ENCODE peak calls at places on chromosomes 13 and 19, in five cellular contexts. K is Calu3, N is fibroblast of pulmonary artery, D is BE2C, Y is mucosa of gallbladder. S is an unnamed sample.

GRCh38 chr13:74062933-74063332 is 71.3 kb downstream of the KLF12 start:
- DNase-seq in K (no peak), Y (peak), D (no peak), N (peak), S (no peak)

GRCh38 chr13:97901716-97902115 is 51.8 kb upstream of the IPO5 start:
- DNase-seq in N (no peak), Y (no peak), K (no peak), D (no peak), S (no peak)

GRCh38 chr13:105979586-105979985 is 555.9 kb downstream of the EFNB2 start:
- DNase-seq in N (peak), Y (no peak), D (no peak), K (no peak), S (no peak)

GRCh38 chr19:8482696-8483095 is 19.7 kb downstream of the PRAM1 start:
- DNase-seq in K (no peak), Y (no peak), N (no peak), D (no peak), S (no peak)

GRCh38 chr13:96967248-96967745 is 27.0 kb downstream of the OXGR1 start:
- DNase-seq in Y (no peak), D (peak), N (peak), K (no peak), S (no peak)

GRCh38 chr13:68369739-68370138 is 1139.6 kb upstream of the PCDH9 start:
- DNase-seq in K (no peak), N (no peak), Y (no peak), D (no peak), S (no peak)

GRCh38 chr19:46480409-46480808 is 9.0 kb upstream of the PNMA8A start:
- DNase-seq in N (peak), D (no peak), K (no peak), Y (peak), S (no peak)

GRCh38 chr19:33396701-33397535 is 23.4 kb downstream of the CEBPG start:
- DNase-seq in Y (no peak), D (peak), N (peak), K (no peak), S (no peak)

GRCh38 chr13:112766336-112766735 is 76.5 kb downstream of the ATP11A start:
- DNase-seq in K (no peak), D (no peak), N (no peak), Y (no peak), S (no peak)

GRCh38 chr19:6062961-6063575 is 47.2 kb downstream of the RFX2 start:
- DNase-seq in K (no peak), Y (no peak), D (no peak), N (no peak), S (no peak)

GRCh38 chr13:27774651-27775050 is 17.6 kb upstream of the GSX1 start:
- DNase-seq in K (no peak), D (no peak), Y (no peak), N (no peak), S (no peak)

GRCh38 chr13:77437267-77437666 is 98.2 kb upstream of the SCEL start:
- DNase-seq in K (no peak), N (no peak), D (no peak), Y (no peak), S (no peak)

GRCh38 chr13:76019421-76020044 is 383.4 kb downstream of the LMO7 start:
- DNase-seq in Y (no peak), N (no peak), D (peak), K (no peak), S (no peak)

GRCh38 chr19:8242212-8242821 is 33.1 kb downstream of the CERS4 start:
- DNase-seq in Y (no peak), D (no peak), N (no peak), K (no peak), S (no peak)

GRCh38 chr13:50916701-50917184 is 7.2 kb downstream of the RNASEH2B start:
- DNase-seq in D (no peak), N (no peak), K (no peak), Y (no peak), S (no peak)

GRCh38 chr19:36060430-36060829 is 5.7 kb downstream of the WDR62 start:
- DNase-seq in Y (no peak), K (peak), D (peak), N (peak), S (peak)

GRCh38 chr19:1923319-1923718 is 17.7 kb upstream of the CSNK1G2 start:
- DNase-seq in Y (no peak), D (no peak), K (no peak), N (no peak), S (no peak)

GRCh38 chr13:27919934-27920676 is at the start of gene PDX1:
- DNase-seq in N (no peak), D (peak), K (peak), Y (peak), S (no peak)

GRCh38 chr13:98869408-98870090 is 108.3 kb downstream of the DOCK9 start:
- DNase-seq in D (peak), N (peak), Y (no peak), K (no peak), S (no peak)

GRCh38 chr13:72754111-72754510 is 26.4 kb downstream of the BORA start:
- DNase-seq in Y (no peak), D (no peak), N (no peak), K (no peak), S (no peak)

GRCh38 chr19:4061683-4062575 is 4.8 kb downstream of the ZBTB7A start:
- DNase-seq in D (no peak), N (no peak), K (peak), Y (peak), S (peak)

S was measured in PC-9.